ENCODE peak calls at places on chromosomes 3 and 15, in seven cellular contexts. A is ovary, I is psoas muscle, D is thyroid gland, O is tibial artery, P is neural progenitor cell, Q is tibial nerve. F is an unnamed sample. For H3K9me3, the result is how much of the 10 kb centered on the place peaks cover.

GRCh38 chr15:53978248-53978906 is at the start of gene UNC13C:
- DNase-seq in A (peak), I (peak), D (peak), O (peak), P (peak), Q (no peak), F (no peak)

GRCh38 chr15:38885001-38885400 is 320.4 kb upstream of the RASGRP1 start:
- DNase-seq in A (no peak), I (no peak), D (no peak), O (no peak), P (no peak), Q (no peak), F (no peak)

GRCh38 chr15:90188914-90189748 is 12.0 kb upstream of the SEMA4B start:
- DNase-seq in A (no peak), I (no peak), D (no peak), O (no peak), P (no peak), Q (no peak), F (no peak)

GRCh38 chr15:40929730-40930429 is 740 bp downstream of the DLL4 start:
- DNase-seq in A (no peak), I (peak), D (peak), O (peak), P (peak), Q (no peak), F (no peak)

GRCh38 chr3:111584724-111585123 is 10.4 kb downstream of the ZBED2 start:
- DNase-seq in A (no peak), I (no peak), D (no peak), O (no peak), P (no peak), Q (no peak), F (no peak)

GRCh38 chr3:74537164-74537563 is 77.3 kb downstream of the CNTN3 start:
- DNase-seq in A (peak), I (no peak), D (no peak), O (peak), P (no peak), Q (peak), F (no peak)

GRCh38 chr15:39344662-39345141 is 236.2 kb upstream of the THBS1 start:
- DNase-seq in A (no peak), I (no peak), D (no peak), O (no peak), P (peak), Q (no peak), F (no peak)

GRCh38 chr3:22371592-22372291 is 620.7 kb upstream of the ZNF385D start:
- DNase-seq in A (no peak), I (no peak), D (no peak), O (no peak), P (peak), Q (no peak), F (no peak)

GRCh38 chr3:71244153-71245051 is 339.1 kb downstream of the FOXP1 start:
- DNase-seq in A (peak), I (peak), D (no peak), O (peak), P (peak), Q (no peak), F (no peak)

GRCh38 chr3:21435871-21436270 is 315.1 kb downstream of the ZNF385D start:
- DNase-seq in A (no peak), I (no peak), D (no peak), O (no peak), P (no peak), Q (no peak), F (no peak)

GRCh38 chr3:131494706-131495105 is 8.1 kb downstream of the MRPL3 start:
- DNase-seq in A (no peak), I (no peak), D (no peak), O (no peak), P (peak), Q (no peak), F (no peak)

GRCh38 chr3:194139085-194139976 is 3.4 kb downstream of the HES1 start:
- DNase-seq in A (peak), I (peak), D (peak), O (peak), P (peak), Q (no peak), F (no peak)

GRCh38 chr3:6915898-6916297 is 55.0 kb downstream of the GRM7 start:
- DNase-seq in A (no peak), I (no peak), D (no peak), O (no peak), P (no peak), Q (no peak), F (no peak)
- H3K9me3 ChIP-seq in A (under half), I (under half), D (under half), O (under half), P (under half), Q (under half), F (under half)

GRCh38 chr15:45187578-45187893 is 230 bp downstream of the SHF start:
- DNase-seq in A (no peak), I (no peak), D (no peak), O (no peak), P (no peak), Q (no peak), F (no peak)
- H3K27ac ChIP-seq in A (peak), I (peak), D (peak), O (peak), P (no peak), Q (peak), F (no peak)

DNA sequence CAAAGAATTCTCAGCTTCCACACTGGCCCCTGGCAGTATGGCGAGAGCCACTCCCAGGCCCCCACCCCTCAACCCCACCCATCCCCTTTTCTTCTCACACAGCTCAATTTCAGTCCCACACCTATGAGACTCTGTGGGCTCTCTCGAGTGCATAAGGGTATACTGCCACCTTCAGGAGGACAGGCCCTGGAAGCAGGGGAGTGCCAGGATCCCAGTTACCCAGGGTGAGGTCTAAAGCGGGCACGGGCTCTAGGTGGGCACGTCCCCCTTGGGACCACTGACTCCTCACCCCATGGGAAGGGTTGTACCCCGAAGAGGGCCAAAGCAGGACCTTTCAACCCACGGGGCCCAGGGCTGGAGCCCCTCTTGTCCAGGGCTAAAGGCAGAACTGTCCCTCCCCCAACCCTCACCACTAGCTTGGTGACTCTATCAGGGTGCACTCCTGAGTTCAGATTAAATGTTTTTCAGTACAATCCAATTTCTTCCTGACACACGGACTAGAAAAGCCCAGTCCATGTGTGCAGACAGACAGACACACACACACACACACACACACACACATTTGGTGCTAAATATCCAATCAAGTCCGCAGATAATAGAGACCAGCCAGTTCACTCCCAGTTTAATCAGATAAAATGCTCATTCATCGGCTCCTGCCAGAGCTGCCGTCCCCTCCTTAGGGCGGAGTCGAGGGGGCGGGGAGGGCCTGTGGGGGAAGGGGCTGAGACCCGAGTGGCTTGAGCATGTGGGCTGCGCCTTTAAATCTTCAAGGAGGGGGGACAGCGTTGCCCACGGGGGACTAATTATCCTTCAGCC is 59.4 kb downstream of the CYP11A1 start:
- DNase-seq in A (peak), I (no peak), D (peak), O (peak), P (peak), Q (peak), F (no peak)
- TF ChIP-seq CTCF in A (peak), I (peak), D (peak), O (peak), P (peak), Q (peak), F (no peak)

DNA sequence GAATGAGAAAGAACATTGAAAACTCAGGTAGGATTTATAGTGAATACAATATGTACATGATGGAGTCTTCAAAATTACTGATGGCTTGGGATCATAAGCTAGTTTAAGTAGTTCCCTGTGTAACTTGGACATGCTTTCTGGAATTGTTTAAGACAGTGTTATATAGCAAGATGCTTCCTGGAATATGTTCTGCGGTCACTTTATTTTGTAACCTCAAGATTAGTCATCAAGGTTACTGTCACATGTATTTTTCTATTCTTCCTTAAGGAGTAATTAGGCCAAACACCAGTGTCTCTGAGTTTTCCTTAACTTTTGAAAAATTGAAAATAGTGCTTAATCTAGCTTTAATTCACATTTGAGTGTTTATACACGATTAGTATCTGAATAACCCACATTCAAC is 760.3 kb upstream of the ARRDC4 start:
- DNase-seq in A (no peak), I (no peak), D (no peak), O (no peak), P (no peak), Q (no peak), F (no peak)
- H3K9me3 ChIP-seq in A (under half), I (under half), D (under half), O (under half), P (under half), Q (under half), F (under half)

GRCh38 chr15:85639752-85640381 is 154.9 kb downstream of the KLHL25 start:
- DNase-seq in A (no peak), I (no peak), D (no peak), O (no peak), P (no peak), Q (no peak), F (no peak)
- H3K27ac ChIP-seq in A (no peak), I (peak), D (peak), O (peak), P (no peak), Q (peak), F (no peak)

GRCh38 chr3:134976948-134977347 is 181.9 kb downstream of the EPHB1 start:
- DNase-seq in A (no peak), I (no peak), D (peak), O (no peak), P (no peak), Q (no peak), F (no peak)

GRCh38 chr3:134974621-134975020 is 179.6 kb downstream of the EPHB1 start:
- DNase-seq in A (no peak), I (no peak), D (no peak), O (no peak), P (no peak), Q (no peak), F (no peak)

GRCh38 chr3:134972836-134973455 is 177.9 kb downstream of the EPHB1 start:
- DNase-seq in A (no peak), I (no peak), D (no peak), O (no peak), P (no peak), Q (no peak), F (no peak)

GRCh38 chr3:134978658-134979057 is 183.6 kb downstream of the EPHB1 start:
- DNase-seq in A (no peak), I (no peak), D (no peak), O (no peak), P (no peak), Q (no peak), F (no peak)
- TF ChIP-seq CTCF in A (no peak), I (peak), D (no peak), O (no peak), P (no peak), Q (no peak), F (no peak)